ENCODE peak calls at places on chromosome 1, in nine cellular contexts. N is OCI-LY7; M is transverse colon; Y is tibial artery; O is mucosa of descending colon; H is heart right ventricle; S is PC-9; T is effector memory CD4-positive, alpha-beta T cell; L is pancreas. F is an unnamed sample.

GRCh38 chr1:193434319-193434718 is 247.9 kb upstream of the B3GALT2 start:
- DNase-seq in N (no peak), M (no peak), Y (no peak), O (no peak), H (no peak), S (no peak), T (no peak), L (no peak), F (no peak)

GRCh38 chr1:199336745-199337640 is 690.5 kb upstream of the NR5A2 start:
- DNase-seq in N (no peak), M (no peak), Y (peak; percentile 56), O (no peak), H (no peak), S (no peak), T (no peak), L (no peak), F (no peak)

GRCh38 chr1:154956557-154956956 is 658 bp upstream of the PBXIP1 start:
- DNase-seq in N (no peak), M (no peak), Y (peak; percentile 86), O (no peak), H (peak; percentile 48), S (no peak), T (no peak), L (no peak), F (no peak)

GRCh38 chr1:31216016-31216415 is 23.7 kb downstream of the NKAIN1 start:
- DNase-seq in N (no peak), M (peak; percentile 70), Y (no peak), O (peak; percentile 79), H (peak; percentile 73), S (no peak), T (no peak), L (peak; percentile 32), F (no peak)

GRCh38 chr1:184270556-184270955 is 116.3 kb upstream of the C1orf21 start:
- DNase-seq in N (no peak), M (no peak), Y (no peak), O (no peak), H (no peak), S (no peak), T (no peak), L (no peak), F (no peak)

GRCh38 chr1:204560590-204560989 is 44.4 kb downstream of the MDM4 start:
- DNase-seq in N (no peak), M (no peak), Y (no peak), O (no peak), H (no peak), S (no peak), T (no peak), L (no peak), F (no peak)

GRCh38 chr1:113917400-113918082 is 11.6 kb upstream of the HIPK1 start:
- DNase-seq in N (no peak), M (no peak), Y (no peak), O (no peak), H (no peak), S (no peak), T (no peak), L (no peak), F (no peak)

GRCh38 chr1:228374711-228375577 is 31.7 kb downstream of the TRIM11 start:
- DNase-seq in N (no peak), M (peak; percentile 52), Y (peak; percentile 97), O (peak; percentile 42), H (peak; percentile 89), S (no peak), T (no peak), L (no peak), F (peak; percentile 90)

GRCh38 chr1:201183209-201183608 is 7.4 kb upstream of the IGFN1 start:
- DNase-seq in N (no peak), M (no peak), Y (no peak), O (no peak), H (no peak), S (no peak), T (no peak), L (no peak), F (no peak)

GRCh38 chr1:87367549-87367948 is 38.9 kb downstream of the LMO4 start:
- DNase-seq in N (no peak), M (no peak), Y (no peak), O (no peak), H (no peak), S (no peak), T (no peak), L (no peak), F (no peak)

GRCh38 chr1:43592974-43593683 is 56.8 kb upstream of the KDM4A start:
- DNase-seq in N (no peak), M (no peak), Y (no peak), O (no peak), H (no peak), S (no peak), T (no peak), L (no peak), F (no peak)
- H3K36me3 ChIP-seq in N (no peaks in the 10 kb centered on the region), M (peaks cover 11% of the 10 kb centered on the region), Y (peaks cover 87% of the 10 kb centered on the region), O (peaks cover 3% of the 10 kb centered on the region), H (no peaks in the 10 kb centered on the region), S (peaks cover 3% of the 10 kb centered on the region), T (no peaks in the 10 kb centered on the region), L (no peaks in the 10 kb centered on the region), F (no peaks in the 10 kb centered on the region)

GRCh38 chr1:176692431-176692830 is 229.5 kb downstream of the PAPPA2 start:
- DNase-seq in N (no peak), M (peak; percentile 16), Y (no peak), O (no peak), H (peak; percentile 86), S (no peak), T (no peak), L (no peak), F (no peak)

GRCh38 chr1:176691251-176692228 is 228.6 kb downstream of the PAPPA2 start:
- DNase-seq in N (peak; percentile 65), M (peak; percentile 44), Y (no peak), O (peak; percentile 78), H (peak; percentile 57), S (peak; percentile 1), T (no peak), L (peak; percentile 65), F (no peak)

GRCh38 chr1:176694713-176695112 is 231.7 kb downstream of the PAPPA2 start:
- DNase-seq in N (no peak), M (no peak), Y (no peak), O (no peak), H (no peak), S (no peak), T (no peak), L (no peak), F (no peak)

GRCh38 chr1:176693697-176694329 is 230.8 kb downstream of the PAPPA2 start:
- DNase-seq in N (no peak), M (no peak), Y (no peak), O (no peak), H (no peak), S (no peak), T (no peak), L (no peak), F (no peak)

GRCh38 chr1:176692988-176693696 is 230.2 kb downstream of the PAPPA2 start:
- DNase-seq in N (no peak), M (no peak), Y (no peak), O (no peak), H (no peak), S (no peak), T (no peak), L (no peak), F (no peak)
- H3K36me3 ChIP-seq in N (no peaks in the 10 kb centered on the region), M (no peaks in the 10 kb centered on the region), Y (no peaks in the 10 kb centered on the region), O (no peaks in the 10 kb centered on the region), H (no peaks in the 10 kb centered on the region), S (no peaks in the 10 kb centered on the region), T (no peaks in the 10 kb centered on the region), L (no peaks in the 10 kb centered on the region), F (no peaks in the 10 kb centered on the region)

DNA sequence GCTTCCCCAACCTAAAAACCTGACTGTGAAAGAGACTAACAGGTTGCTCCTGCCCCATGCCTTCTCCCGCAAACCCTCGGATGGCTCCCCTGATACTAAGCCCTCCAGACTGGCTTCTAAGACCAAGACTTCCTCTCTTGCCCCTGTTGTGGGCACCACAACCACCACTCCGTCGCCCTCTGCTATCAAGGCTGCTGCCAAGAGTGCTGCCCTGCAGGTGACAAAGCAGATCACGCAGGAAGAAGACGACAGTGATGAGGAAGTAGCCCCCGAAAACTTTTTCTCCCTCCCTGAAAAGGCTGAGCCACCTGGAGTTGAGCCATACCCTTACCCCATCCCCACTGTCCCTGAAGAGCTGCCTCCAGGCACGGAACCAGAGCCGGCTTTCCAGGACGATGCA is 19.3 kb downstream of the PRCC start:
- DNase-seq in N (no peak), M (no peak), Y (no peak), O (no peak), H (no peak), S (no peak), T (no peak), L (no peak), F (no peak)
- H3K36me3 ChIP-seq in N (peaks cover 91% of the 10 kb centered on the region), M (peaks cover 39% of the 10 kb centered on the region), Y (peaks cover 80% of the 10 kb centered on the region), O (peaks cover 11% of the 10 kb centered on the region), H (no peaks in the 10 kb centered on the region), S (peaks cover 32% of the 10 kb centered on the region), T (peaks cover 54% of the 10 kb centered on the region), L (no peaks in the 10 kb centered on the region), F (no peaks in the 10 kb centered on the region)

GRCh38 chr1:54849219-54850081 is 37.5 kb downstream of the DHCR24 start:
- DNase-seq in N (no peak), M (no peak), Y (peak; percentile 13), O (no peak), H (no peak), S (no peak), T (no peak), L (no peak), F (no peak)

GRCh38 chr1:54850082-54850730 is 36.8 kb downstream of the DHCR24 start:
- DNase-seq in N (no peak), M (no peak), Y (peak; percentile 60), O (no peak), H (no peak), S (no peak), T (no peak), L (no peak), F (no peak)

GRCh38 chr1:54846716-54847284 is 40.2 kb downstream of the DHCR24 start:
- DNase-seq in N (no peak), M (no peak), Y (peak; percentile 29), O (no peak), H (no peak), S (no peak), T (no peak), L (no peak), F (no peak)

GRCh38 chr1:54846301-54846700 is 40.7 kb downstream of the DHCR24 start:
- DNase-seq in N (no peak), M (no peak), Y (peak; percentile 27), O (no peak), H (no peak), S (no peak), T (no peak), L (no peak), F (no peak)

DNA sequence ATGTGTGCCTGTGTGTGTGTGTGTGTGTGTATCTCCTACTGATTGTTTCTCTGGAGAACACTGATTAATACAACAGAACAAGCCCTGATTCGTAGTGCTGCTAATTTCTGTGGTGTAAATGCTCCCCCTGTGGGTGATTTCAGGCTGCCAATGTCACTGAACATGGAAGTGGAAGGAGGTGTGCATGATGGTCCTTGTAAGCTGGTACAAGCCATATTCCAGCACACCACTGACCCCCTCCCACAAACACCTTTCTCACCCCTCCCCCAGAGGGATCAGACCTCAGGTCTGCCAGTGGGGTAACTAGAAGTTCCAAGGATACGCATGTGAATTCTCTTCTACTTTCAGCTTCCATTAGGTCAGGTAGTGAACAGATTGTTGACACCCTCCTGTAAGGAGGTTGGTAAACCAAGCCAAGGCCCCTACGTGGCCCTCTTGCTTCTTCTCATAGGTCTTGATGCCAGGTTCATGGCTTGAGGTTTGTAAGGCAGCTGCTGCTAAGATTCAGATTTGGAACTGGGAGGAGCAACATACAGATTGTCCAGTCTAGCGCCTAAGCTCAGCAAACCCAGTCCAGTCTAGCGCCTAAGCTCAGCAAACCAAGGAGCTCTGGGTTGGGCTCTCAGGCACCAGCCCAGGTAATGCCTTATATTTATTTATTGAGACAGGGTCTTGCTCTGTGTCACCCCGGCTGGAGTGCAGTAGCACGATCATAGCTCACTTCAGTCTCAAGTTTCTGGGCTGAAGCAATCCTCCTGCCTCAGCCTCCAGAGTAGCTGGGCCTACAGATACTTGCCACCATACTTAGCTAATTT is 38.7 kb downstream of the DHCR24 start:
- DNase-seq in N (no peak), M (no peak), Y (peak; percentile 23), O (no peak), H (no peak), S (no peak), T (no peak), L (no peak), F (no peak)
- H3K36me3 ChIP-seq in N (peaks cover 65% of the 10 kb centered on the region), M (no peaks in the 10 kb centered on the region), Y (peaks cover 39% of the 10 kb centered on the region), O (no peaks in the 10 kb centered on the region), H (no peaks in the 10 kb centered on the region), S (peaks cover 41% of the 10 kb centered on the region), T (peaks cover 5% of the 10 kb centered on the region), L (no peaks in the 10 kb centered on the region), F (no peaks in the 10 kb centered on the region)

F was measured in aorta.